ENCODE peak calls at places on chromosomes 11 and 22, in seven cellular contexts. O is dorsolateral prefrontal cortex; F is CD4-positive, alpha-beta T cell; J is right cardiac atrium; M is gastrocnemius medialis; D is ovary; I is heart right ventricle. H is an unnamed sample.
A peak's percentile ranks its signal among the peaks of the same experiment; 100 is the strongest.

GRCh38 chr11:43674566-43674965 is 6.0 kb upstream of the HSD17B12 start:
- DNase-seq in O (no peak), F (no peak), J (no peak), M (no peak), D (no peak), I (no peak), H (no peak)

GRCh38 chr22:45329536-45329936 is 19.8 kb downstream of the FAM118A start:
- DNase-seq in O (peak; percentile 77), F (no peak), J (peak; percentile 73), M (peak; percentile 96), D (no peak), I (peak; percentile 82), H (no peak)

GRCh38 chr22:46062971-46063631 is 86.1 kb upstream of the WNT7B start:
- DNase-seq in O (peak; percentile 10), F (no peak), J (no peak), M (peak; percentile 66), D (peak; percentile 34), I (no peak), H (no peak)

GRCh38 chr22:23137905-23138520 is 3.8 kb downstream of the RSPH14 start:
- DNase-seq in O (no peak), F (peak; percentile 31), J (no peak), M (no peak), D (no peak), I (no peak), H (no peak)

GRCh38 chr11:59197990-59198389 is 14.7 kb downstream of the MPEG1 start:
- DNase-seq in O (peak; percentile 82), F (no peak), J (peak; percentile 89), M (peak; percentile 30), D (peak; percentile 84), I (peak; percentile 84), H (no peak)

GRCh38 chr11:78444726-78445125 is 27.1 kb upstream of the GAB2 start:
- DNase-seq in O (no peak), F (no peak), J (no peak), M (no peak), D (no peak), I (no peak), H (no peak)

GRCh38 chr11:113932788-113933187 is 28.2 kb downstream of the HTR3B start:
- DNase-seq in O (no peak), F (no peak), J (no peak), M (no peak), D (no peak), I (no peak), H (no peak)

GRCh38 chr22:42294034-42294985 is 23.9 kb upstream of the TCF20 start:
- DNase-seq in O (no peak), F (peak; percentile 34), J (peak; percentile 50), M (no peak), D (peak; percentile 58), I (peak; percentile 60), H (no peak)

GRCh38 chr11:29328961-29329441 is 687.8 kb downstream of the KCNA4 start:
- DNase-seq in O (no peak), F (no peak), J (no peak), M (no peak), D (no peak), I (no peak), H (peak; percentile 23)

GRCh38 chr11:267491-267994 is 10.7 kb upstream of the NLRP6 start:
- DNase-seq in O (peak; percentile 7), F (peak; percentile 40), J (no peak), M (no peak), D (no peak), I (no peak), H (peak; percentile 64)

GRCh38 chr11:82038151-82038550 is 695.5 kb downstream of the FAM181B start:
- DNase-seq in O (no peak), F (no peak), J (no peak), M (no peak), D (no peak), I (no peak), H (no peak)

GRCh38 chr22:50016988-50017700 is 4.6 kb upstream of the IL17REL start:
- DNase-seq in O (no peak), F (peak; percentile 55), J (no peak), M (no peak), D (no peak), I (no peak), H (peak; percentile 51)

GRCh38 chr11:20161923-20162322 is 1.6 kb upstream of the DBX1 start:
- DNase-seq in O (no peak), F (no peak), J (no peak), M (no peak), D (no peak), I (no peak), H (no peak)

GRCh38 chr22:46350646-46351045 is 15.1 kb downstream of the TRMU start:
- DNase-seq in O (no peak), F (no peak), J (no peak), M (no peak), D (peak; percentile 21), I (no peak), H (no peak)

GRCh38 chr11:78576549-78577097 is 2.0 kb upstream of the NARS2 start:
- DNase-seq in O (no peak), F (no peak), J (no peak), M (no peak), D (no peak), I (no peak), H (no peak)

GRCh38 chr11:17391493-17392355 is 3.3 kb upstream of the KCNJ11 start:
- DNase-seq in O (no peak), F (no peak), J (no peak), M (no peak), D (no peak), I (no peak), H (no peak)

GRCh38 chr11:17392872-17393271 is 4.4 kb upstream of the KCNJ11 start:
- DNase-seq in O (no peak), F (no peak), J (no peak), M (no peak), D (no peak), I (no peak), H (no peak)

GRCh38 chr11:17395554-17395961 is 7.1 kb upstream of the KCNJ11 start:
- DNase-seq in O (no peak), F (no peak), J (no peak), M (no peak), D (no peak), I (no peak), H (no peak)

GRCh38 chr11:17394743-17395390 is 6.4 kb upstream of the KCNJ11 start:
- DNase-seq in O (no peak), F (no peak), J (no peak), M (no peak), D (no peak), I (no peak), H (no peak)

DNA sequence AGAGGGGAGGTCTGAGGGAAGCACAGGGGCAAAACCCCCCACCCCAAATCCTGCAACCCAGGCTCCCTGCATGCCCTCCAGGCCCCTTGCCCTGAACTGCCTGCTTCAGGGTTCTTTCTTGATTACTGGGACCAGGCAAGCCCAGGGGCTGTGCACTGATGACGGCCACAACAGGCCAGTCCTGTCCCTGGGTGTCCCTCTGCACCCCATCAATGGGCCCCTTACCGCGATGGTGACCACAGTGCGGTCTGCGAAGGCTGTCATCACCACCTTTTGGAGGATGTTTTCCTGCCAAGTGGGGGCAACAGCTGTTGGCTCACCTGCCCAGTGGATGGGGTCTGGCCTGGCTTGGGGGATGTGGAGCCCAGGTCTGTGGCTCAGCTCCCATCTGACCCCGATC is 5.0 kb upstream of the KCNJ11 start:
- DNase-seq in O (no peak), F (no peak), J (no peak), M (no peak), D (no peak), I (no peak), H (no peak)
- H3K27me3 ChIP-seq in O (no peaks in the 10 kb centered on the region), F (no peaks in the 10 kb centered on the region), J (no peaks in the 10 kb centered on the region), M (no peaks in the 10 kb centered on the region), D (no peaks in the 10 kb centered on the region), I (peaks cover 7% of the 10 kb centered on the region), H (no peaks in the 10 kb centered on the region)

DNA sequence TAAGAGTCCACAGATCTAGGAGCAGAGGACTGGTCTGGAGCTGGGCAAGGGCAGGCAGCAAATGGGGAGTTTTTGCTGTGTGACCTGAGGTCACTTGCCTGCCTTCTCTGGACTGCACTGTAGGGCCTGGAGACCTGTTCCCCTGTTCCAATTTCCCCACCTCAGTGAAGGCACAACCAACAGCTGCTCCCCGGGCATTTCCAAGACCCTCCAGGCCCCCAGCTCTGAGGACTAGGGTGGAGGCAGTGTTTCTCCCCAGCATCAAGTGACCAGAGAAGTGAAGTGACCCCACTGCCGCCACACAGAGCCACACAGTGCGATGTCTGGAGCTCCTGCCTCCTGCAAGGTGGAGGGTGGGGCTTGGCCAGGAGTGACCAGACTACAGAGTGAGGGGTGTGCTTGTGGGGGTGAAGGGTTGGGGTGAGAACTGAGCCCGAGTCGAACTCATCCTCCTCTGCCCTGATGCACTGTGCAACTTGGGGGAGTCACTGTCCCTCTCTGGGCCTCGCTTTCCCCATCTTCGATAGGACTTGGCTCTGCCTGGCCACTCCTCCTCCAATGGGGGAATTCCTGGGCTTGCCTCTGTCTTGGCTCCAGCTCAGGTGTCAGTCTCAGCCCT is 21.6 kb downstream of the P2RY2 start:
- DNase-seq in O (no peak), F (no peak), J (no peak), M (no peak), D (no peak), I (no peak), H (peak; percentile 34)
- H3K27ac ChIP-seq in O (no peak overlapping the region), F (no peak overlapping the region), J (peak overlapping the region; percentile 66), M (peak overlapping the region; percentile 98), D (no peak overlapping the region), I (peak overlapping the region; percentile 86), H (no peak overlapping the region)

DNA sequence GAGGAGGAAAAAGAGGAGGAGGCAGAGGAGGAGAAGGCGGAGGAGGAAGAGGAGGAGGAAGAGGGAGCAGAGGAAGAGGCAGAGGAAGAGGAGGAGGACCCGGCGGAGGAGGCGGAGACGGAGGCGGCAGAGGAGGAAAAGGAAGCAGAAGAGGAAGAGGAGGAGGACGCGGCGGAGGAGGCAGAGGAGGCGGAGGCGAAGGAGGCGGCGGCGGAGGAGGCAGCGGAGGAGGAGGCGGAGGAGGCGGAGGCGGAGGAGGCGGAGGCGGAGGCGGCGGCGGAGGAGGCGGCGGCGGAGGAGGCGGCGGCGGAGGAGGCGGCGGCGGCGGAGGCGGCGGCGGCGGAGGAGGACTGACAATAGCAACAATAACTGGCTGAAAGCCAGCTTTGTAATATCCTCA is 616.6 kb downstream of the TBC1D22A start:
- DNase-seq in O (no peak), F (no peak), J (no peak), M (no peak), D (no peak), I (no peak), H (peak; percentile 16)
- H3K27me3 ChIP-seq in O (no peaks in the 10 kb centered on the region), F (no peaks in the 10 kb centered on the region), J (no peaks in the 10 kb centered on the region), M (no peaks in the 10 kb centered on the region), D (no peaks in the 10 kb centered on the region), I (peaks cover 18% of the 10 kb centered on the region), H (no peaks in the 10 kb centered on the region)

DNA sequence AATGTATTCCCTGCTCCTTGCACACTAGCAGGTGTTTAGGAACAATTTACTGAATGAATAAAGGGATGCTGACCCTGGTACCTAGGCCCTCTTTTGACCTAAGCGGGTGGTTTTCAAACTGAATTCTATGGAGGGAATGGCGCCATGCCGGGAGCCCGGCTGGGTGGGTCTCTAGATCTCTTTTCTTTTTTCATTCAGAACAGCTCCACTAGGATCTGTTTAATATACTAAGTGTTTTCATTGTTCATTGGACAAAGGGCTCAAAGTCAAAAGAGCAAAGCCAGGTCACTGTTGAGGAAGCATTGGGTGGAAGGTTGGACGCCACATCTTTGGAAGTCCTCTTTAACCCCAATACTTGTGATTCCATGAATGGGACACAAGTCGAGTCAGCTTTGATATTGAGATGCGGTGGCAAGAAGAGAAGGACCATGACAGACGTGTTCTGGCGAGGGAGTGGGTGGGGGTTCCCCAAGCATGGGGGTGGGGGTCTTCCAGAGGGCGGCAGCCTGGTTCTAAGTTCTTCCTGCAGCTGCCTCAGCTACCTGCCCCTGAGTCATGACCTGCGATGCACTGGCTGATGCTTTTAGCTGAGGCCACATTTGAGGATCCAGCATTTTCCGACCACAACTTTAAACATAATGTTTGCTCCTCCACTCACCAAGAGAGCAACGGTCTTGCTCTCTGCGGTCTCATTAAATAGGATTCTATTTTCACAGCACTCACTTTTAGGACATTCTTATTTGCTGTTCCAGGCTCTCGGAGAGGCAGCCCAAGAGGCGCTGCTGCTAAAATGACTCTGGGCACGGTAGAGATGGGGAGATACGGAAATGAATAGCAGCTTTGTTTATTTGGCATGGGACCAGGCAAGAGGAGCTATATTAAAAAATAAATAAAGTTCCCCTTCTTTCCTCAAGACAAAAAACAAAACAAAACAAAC is 100.6 kb downstream of the FBXO7 start:
- DNase-seq in O (no peak), F (no peak), J (no peak), M (no peak), D (no peak), I (no peak), H (no peak)
- H3K27ac ChIP-seq in O (no peak overlapping the region), F (no peak overlapping the region), J (no peak overlapping the region), M (peak overlapping the region; percentile 31), D (no peak overlapping the region), I (no peak overlapping the region), H (no peak overlapping the region)

H was measured in RWPE2.